ENCODE peak calls at places on chromosome 7, in five cellular contexts. K is IMR-90, V is A549, I is tibial nerve, Y is body of pancreas. B is an unnamed sample.

GRCh38 chr7:47690902-47691558 is 109.1 kb upstream of the TNS3 start:
- DNase-seq in K (peak; percentile 65), V (no peak), I (no peak), Y (no peak), B (no peak)

GRCh38 chr7:70920886-70921285 is 211.1 kb upstream of the GALNT17 start:
- DNase-seq in K (no peak), V (no peak), I (no peak), Y (no peak), B (no peak)

GRCh38 chr7:36487756-36488336 is 98.2 kb downstream of the ANLN start:
- DNase-seq in K (peak; percentile 68), V (peak; percentile 71), I (peak; percentile 52), Y (peak; percentile 49), B (peak; percentile 67)

GRCh38 chr7:129122751-129123516 is 21.6 kb upstream of the TSPAN33 start:
- DNase-seq in K (peak; percentile 21), V (no peak), I (no peak), Y (no peak), B (no peak)

GRCh38 chr7:112173214-112173905 is 32.8 kb downstream of the DOCK4 start:
- DNase-seq in K (no peak), V (no peak), I (no peak), Y (no peak), B (no peak)

GRCh38 chr7:26208040-26208439 is 6.5 kb downstream of the CBX3 start:
- DNase-seq in K (no peak), V (no peak), I (no peak), Y (no peak), B (no peak)

GRCh38 chr7:5442757-5443305 is 19.2 kb upstream of the TNRC18 start:
- DNase-seq in K (no peak), V (no peak), I (no peak), Y (no peak), B (no peak)

GRCh38 chr7:49643321-49643720 is 130.1 kb upstream of the VWC2 start:
- DNase-seq in K (no peak), V (no peak), I (no peak), Y (no peak), B (no peak)

GRCh38 chr7:119720541-119720940 is 552.4 kb upstream of the KCND2 start:
- DNase-seq in K (peak; percentile 84), V (peak; percentile 7), I (no peak), Y (no peak), B (no peak)

GRCh38 chr7:51009716-51010496 is 227.2 kb upstream of the GRB10 start:
- DNase-seq in K (peak; percentile 28), V (no peak), I (no peak), Y (peak; percentile 59), B (no peak)

GRCh38 chr7:18566829-18567228 is 71.3 kb downstream of the HDAC9 start:
- DNase-seq in K (no peak), V (no peak), I (no peak), Y (no peak), B (peak; percentile 74)

GRCh38 chr7:31114593-31115343 is 62.7 kb downstream of the ADCYAP1R1 start:
- DNase-seq in K (peak; percentile 44), V (peak; percentile 26), I (no peak), Y (no peak), B (no peak)

GRCh38 chr7:128904381-128905197 is 5.9 kb downstream of the KCP start:
- DNase-seq in K (peak; percentile 56), V (peak; percentile 56), I (peak; percentile 21), Y (no peak), B (peak; percentile 49)

GRCh38 chr7:128728608-128729007 is 10.6 kb upstream of the CALU start:
- DNase-seq in K (peak; percentile 72), V (no peak), I (no peak), Y (no peak), B (no peak)

GRCh38 chr7:131327049-131327625 is 539 bp upstream of the MKLN1 start:
- DNase-seq in K (peak; percentile 79), V (peak; percentile 77), I (peak; percentile 65), Y (no peak), B (no peak)

GRCh38 chr7:105776068-105776790 is 100.2 kb downstream of the ATXN7L1 start:
- DNase-seq in K (peak; percentile 100), V (peak; percentile 83), I (peak; percentile 76), Y (peak; percentile 35), B (no peak)

GRCh38 chr7:95491634-95492314 is 6.0 kb downstream of the ASB4 start:
- DNase-seq in K (no peak), V (peak; percentile 34), I (no peak), Y (no peak), B (no peak)

GRCh38 chr7:128021361-128021760 is 9.9 kb downstream of the LRRC4 start:
- DNase-seq in K (peak; percentile 57), V (peak; percentile 54), I (no peak), Y (no peak), B (no peak)

GRCh38 chr7:67608806-67609205 is 612.2 kb downstream of the TYW1 start:
- DNase-seq in K (no peak), V (no peak), I (no peak), Y (no peak), B (no peak)

GRCh38 chr7:105426606-105427146 is 38.0 kb upstream of the SRPK2 start:
- DNase-seq in K (no peak), V (no peak), I (no peak), Y (no peak), B (no peak)

GRCh38 chr7:157295338-157295737 is 41.5 kb upstream of the DNAJB6 start:
- DNase-seq in K (no peak), V (no peak), I (no peak), Y (no peak), B (no peak)
- H3K4me1 ChIP-seq in K (no peaks in the 10 kb centered on the region), V (peaks cover 30% of the 10 kb centered on the region), I (no peaks in the 10 kb centered on the region), Y (no peaks in the 10 kb centered on the region), B (no peaks in the 10 kb centered on the region)

GRCh38 chr7:42911482-42912447 is at the start of gene C7orf25:
- DNase-seq in K (peak; percentile 90), V (peak; percentile 95), I (peak; percentile 92), Y (peak; percentile 96), B (peak; percentile 99)
- TF ChIP-seq POLR2A in K (no peak), V (peak; percentile 43), I (peak; percentile 49), Y (peak; percentile 66), B (peak; percentile 31)

GRCh38 chr7:154338709-154339108 is 286.5 kb downstream of the DPP6 start:
- DNase-seq in K (no peak), V (no peak), I (no peak), Y (no peak), B (no peak)
- H3K4me3 ChIP-seq in K (no peak overlapping the region), V (no peak overlapping the region), I (no peak overlapping the region), Y (no peak overlapping the region), B (no peak overlapping the region)

DNA sequence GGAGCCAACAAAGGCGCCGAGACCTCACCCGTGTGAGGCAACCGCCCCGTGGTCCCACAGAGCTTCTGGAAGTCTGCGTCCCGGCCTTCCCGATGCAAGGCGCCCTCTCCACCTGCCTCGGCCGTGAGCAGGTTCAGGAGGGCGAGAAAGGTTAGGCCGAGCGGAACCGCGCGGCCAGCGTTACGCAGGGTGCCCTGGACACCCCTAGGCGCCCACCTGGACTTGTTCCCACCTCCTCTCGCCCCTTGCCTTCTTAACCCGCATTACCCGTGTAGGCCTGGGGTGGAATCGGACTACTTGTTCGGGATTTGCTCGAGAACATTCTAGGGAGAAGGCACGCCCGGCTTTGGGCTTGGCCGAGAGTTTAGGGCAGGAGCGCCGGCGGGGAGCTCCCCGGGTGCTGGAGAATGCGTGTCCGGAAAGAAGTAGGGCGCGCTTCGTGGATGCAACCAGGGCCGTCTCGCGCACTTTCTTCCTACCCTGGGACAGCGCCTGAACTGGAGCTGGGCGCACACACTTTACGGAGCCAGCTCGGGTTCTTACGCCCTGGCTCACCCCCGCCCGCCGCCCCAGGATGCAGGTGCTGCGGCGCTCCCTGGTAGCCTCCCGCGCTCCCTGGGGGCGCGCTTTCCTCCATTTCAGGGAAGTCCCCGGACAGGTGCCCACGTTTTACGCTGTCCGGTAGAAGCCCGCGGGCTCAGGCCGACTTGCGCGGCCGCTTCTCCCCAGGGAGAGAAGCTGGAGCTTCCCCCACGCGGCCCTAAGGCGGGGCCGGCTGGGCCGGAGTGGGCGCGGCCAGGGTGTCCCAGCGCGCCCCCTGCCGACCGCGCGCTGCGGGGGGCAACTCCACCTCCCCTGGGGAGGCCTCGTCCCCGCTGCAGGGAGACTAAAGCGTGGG is 74.5 kb downstream of the INSIG1 start:
- DNase-seq in K (no peak), V (peak; percentile 29), I (no peak), Y (no peak), B (no peak)
- H3K4me1 ChIP-seq in K (peaks cover 2% of the 10 kb centered on the region), V (peaks cover 13% of the 10 kb centered on the region), I (peaks cover 33% of the 10 kb centered on the region), Y (peaks cover 42% of the 10 kb centered on the region), B (peaks cover 44% of the 10 kb centered on the region)

GRCh38 chr7:151243045-151243349 is 5.5 kb downstream of the SMARCD3 start:
- DNase-seq in K (no peak), V (no peak), I (no peak), Y (no peak), B (peak; percentile 40)
- TF ChIP-seq POLR2A in K (no peak), V (no peak), I (no peak), Y (no peak), B (no peak)

GRCh38 chr7:117012284-117013174 is 59.2 kb downstream of the ST7 start:
- DNase-seq in K (peak; percentile 66), V (peak; percentile 57), I (no peak), Y (no peak), B (no peak)

GRCh38 chr7:117014673-117015133 is 61.4 kb downstream of the ST7 start:
- DNase-seq in K (peak; percentile 68), V (no peak), I (peak; percentile 41), Y (peak; percentile 38), B (peak; percentile 74)

GRCh38 chr7:117011419-117012260 is 58.3 kb downstream of the ST7 start:
- DNase-seq in K (no peak), V (no peak), I (no peak), Y (no peak), B (no peak)

GRCh38 chr7:117015258-117016184 is 62.2 kb downstream of the ST7 start:
- DNase-seq in K (no peak), V (no peak), I (no peak), Y (no peak), B (no peak)

GRCh38 chr7:117014099-117014656 is 60.9 kb downstream of the ST7 start:
- DNase-seq in K (no peak), V (no peak), I (no peak), Y (no peak), B (no peak)
- H3K4me3 ChIP-seq in K (no peak overlapping the region), V (no peak overlapping the region), I (peak overlapping the region; percentile 15), Y (no peak overlapping the region), B (no peak overlapping the region)

GRCh38 chr7:155233703-155234492 is 63.8 kb upstream of the INSIG1 start:
- DNase-seq in K (no peak), V (peak; percentile 20), I (no peak), Y (peak; percentile 60), B (no peak)

GRCh38 chr7:155237730-155238129 is 59.9 kb upstream of the INSIG1 start:
- DNase-seq in K (no peak), V (no peak), I (no peak), Y (no peak), B (no peak)

GRCh38 chr7:155236386-155236785 is 61.3 kb upstream of the INSIG1 start:
- DNase-seq in K (no peak), V (no peak), I (no peak), Y (no peak), B (peak; percentile 38)

GRCh38 chr7:155234950-155235789 is 62.5 kb upstream of the INSIG1 start:
- DNase-seq in K (peak; percentile 26), V (peak; percentile 73), I (no peak), Y (peak; percentile 88), B (peak; percentile 84)

DNA sequence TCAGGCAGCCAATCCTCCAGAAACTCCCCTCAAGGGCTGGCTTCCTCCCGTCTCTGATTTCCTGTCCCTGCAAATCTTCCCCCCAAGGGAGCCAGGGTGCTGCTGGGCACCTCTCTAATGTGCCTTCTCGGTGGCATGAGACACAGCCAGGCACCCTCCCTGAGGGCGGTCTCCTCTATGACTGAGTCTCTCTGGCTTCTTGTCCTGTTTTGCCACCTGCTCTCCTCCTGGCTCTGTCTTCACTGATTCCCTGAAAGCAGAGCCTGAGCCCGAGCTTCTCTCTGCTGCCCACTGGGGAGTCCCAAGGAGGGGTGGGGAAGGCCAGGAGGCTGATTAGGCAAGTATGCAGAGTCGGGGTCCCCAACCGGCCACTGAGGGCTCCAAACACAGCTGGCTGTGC is 60.4 kb upstream of the INSIG1 start:
- DNase-seq in K (no peak), V (no peak), I (no peak), Y (no peak), B (no peak)
- H3K4me1 ChIP-seq in K (peaks cover 7% of the 10 kb centered on the region), V (peaks cover 25% of the 10 kb centered on the region), I (no peaks in the 10 kb centered on the region), Y (peaks cover 53% of the 10 kb centered on the region), B (no peaks in the 10 kb centered on the region)

B was measured in Peyer's patch.